ENCODE peak calls at places on chromosomes 11 and 22, in four cellular contexts. R is SK-N-SH, U is GM12878, T is K562. G is an unnamed sample.

GRCh38 chr11:27718853-27719574 is 18.8 kb upstream of the BDNF start:
- DNase-seq in T (no peak), U (no peak), R (peak), G (no peak)

GRCh38 chr11:88353386-88353785 is 15.8 kb upstream of the CTSC start:
- DNase-seq in R (no peak), T (no peak), U (no peak), G (no peak)

GRCh38 chr11:117610045-117610444 is 187.0 kb downstream of the DSCAML1 start:
- DNase-seq in T (no peak), U (peak), R (no peak), G (no peak)

GRCh38 chr11:83070044-83070877 is 1.4 kb downstream of the RAB30 start:
- DNase-seq in R (no peak), T (no peak), U (no peak), G (no peak)

GRCh38 chr11:23280088-23280487 is 419.8 kb upstream of the CCDC179 start:
- DNase-seq in U (no peak), T (no peak), R (no peak), G (no peak)

GRCh38 chr11:82864268-82864667 is 36.0 kb downstream of the PRCP start:
- DNase-seq in T (no peak), R (peak), U (no peak), G (peak)

GRCh38 chr22:43484227-43484626 is 72.4 kb downstream of the MPPED1 start:
- DNase-seq in R (no peak), T (no peak), U (no peak), G (no peak)

GRCh38 chr11:83124631-83125424 is 32.1 kb upstream of the PCF11 start:
- DNase-seq in U (no peak), R (no peak), T (no peak), G (no peak)

GRCh38 chr22:26656896-26657851 is at the start of gene MIAT:
- DNase-seq in R (peak), T (peak), U (no peak), G (no peak)

GRCh38 chr11:83044958-83045712 is 26.6 kb downstream of the RAB30 start:
- DNase-seq in R (no peak), U (no peak), T (no peak), G (no peak)

DNA sequence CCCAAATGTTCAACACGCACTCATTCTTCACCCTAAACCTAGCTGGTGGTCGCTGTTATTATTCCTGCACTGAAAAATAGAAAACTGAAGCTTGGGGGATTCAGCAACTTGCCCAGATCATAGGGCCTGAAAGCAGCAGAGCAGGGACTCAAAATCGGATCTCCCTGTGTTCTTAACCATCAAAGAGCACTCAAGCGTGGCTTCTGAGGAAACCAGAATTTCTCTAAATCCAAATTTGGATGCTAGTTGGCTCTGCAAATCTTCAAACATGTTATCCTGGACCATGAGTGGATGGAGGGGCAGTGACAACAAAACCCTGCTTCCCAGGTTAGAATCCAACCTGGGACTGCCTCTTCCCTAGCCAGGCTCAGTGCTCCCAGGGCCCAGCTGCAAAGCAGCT is 11.6 kb upstream of the ARAP1 start:
- DNase-seq in T (no peak), U (no peak), R (no peak), G (no peak)
- H3K27ac ChIP-seq in T (no peak), U (peak), R (no peak), G (no peak)

GRCh38 chr22:19767427-19768380 is 7.1 kb downstream of the TBX1 start:
- DNase-seq in T (peak), R (no peak), U (no peak), G (no peak)
- TF ChIP-seq POLR2AphosphoS5 in T (no peak), R (no peak), U (no peak), G (no peak)

GRCh38 chr11:75272821-75273301 is 32.3 kb downstream of the TPBGL start:
- DNase-seq in T (no peak), U (no peak), R (no peak), G (no peak)
- TF ChIP-seq GABPA in T (no peak), U (no peak), R (no peak), G (no peak)

GRCh38 chr11:64229959-64230208 is 464 bp upstream of the DNAJC4 start:
- DNase-seq in U (no peak), T (no peak), R (no peak), G (no peak)
- H3K27ac ChIP-seq in U (peak), T (peak), R (peak), G (peak)

G was measured in HL-60.